ENCODE peak calls at places on chromosomes 6 and 20, in eight cellular contexts. Q, K, Z, H, J, N, U and L are unnamed samples. For H3K4me1, the result is how much of the 10 kb centered on the place peaks cover.

GRCh38 chr6:104928141-104928540 is 28.8 kb upstream of the LIN28B start:
- DNase-seq in Q (no peak), K (no peak), Z (no peak), H (no peak), J (no peak), N (no peak), U (no peak), L (no peak)

GRCh38 chr6:9295641-9296040 is 860.3 kb upstream of the SLC35B3 start:
- DNase-seq in Q (no peak), K (no peak), Z (no peak), H (no peak), J (no peak), N (no peak), U (no peak), L (no peak)

GRCh38 chr6:90187437-90188049 is 109.1 kb downstream of the BACH2 start:
- DNase-seq in Q (no peak), K (no peak), Z (no peak), H (no peak), J (no peak), N (no peak), U (no peak), L (no peak)

GRCh38 chr6:16761469-16762264 is 407 bp upstream of the ATXN1 start:
- DNase-seq in Q (peak), K (peak), Z (peak), H (peak), J (peak), N (peak), U (peak), L (peak)

GRCh38 chr6:10395171-10395945 is 19.5 kb downstream of the TFAP2A start:
- DNase-seq in Q (no peak), K (no peak), Z (no peak), H (no peak), J (no peak), N (no peak), U (no peak), L (no peak)

GRCh38 chr20:49956689-49957443 is 20.7 kb downstream of the RNF114 start:
- DNase-seq in Q (no peak), K (no peak), Z (peak), H (no peak), J (no peak), N (peak), U (no peak), L (peak)

GRCh38 chr6:169406794-169407193 is 153.1 kb upstream of the THBS2 start:
- DNase-seq in Q (no peak), K (no peak), Z (no peak), H (no peak), J (no peak), N (no peak), U (no peak), L (no peak)

GRCh38 chr6:144710207-144710606 is 425.1 kb downstream of the UTRN start:
- DNase-seq in Q (no peak), K (peak), Z (no peak), H (no peak), J (no peak), N (no peak), U (peak), L (no peak)

GRCh38 chr6:159609813-159610212 is 83.2 kb downstream of the SOD2 start:
- DNase-seq in Q (no peak), K (no peak), Z (peak), H (no peak), J (no peak), N (no peak), U (no peak), L (peak)

GRCh38 chr6:125947581-125947980 is 9.0 kb upstream of the HINT3 start:
- DNase-seq in Q (no peak), K (peak), Z (no peak), H (peak), J (no peak), N (no peak), U (peak), L (no peak)

GRCh38 chr6:165042912-165043311 is 266.5 kb downstream of the C6orf118 start:
- DNase-seq in Q (no peak), K (no peak), Z (no peak), H (no peak), J (no peak), N (no peak), U (no peak), L (no peak)

GRCh38 chr6:40893021-40893420 is 146.0 kb downstream of the UNC5CL start:
- DNase-seq in Q (no peak), K (no peak), Z (no peak), H (no peak), J (no peak), N (no peak), U (no peak), L (no peak)

GRCh38 chr6:6688283-6688682 is 99.8 kb downstream of the LY86 start:
- DNase-seq in Q (no peak), K (no peak), Z (no peak), H (no peak), J (no peak), N (no peak), U (no peak), L (no peak)
- H3K4me1 ChIP-seq in Q (under half), K (half or more), Z (under half), H (half or more), J (under half), N (under half), U (under half), L (under half)

GRCh38 chr6:3310710-3311109 is 52.0 kb downstream of the PSMG4 start:
- DNase-seq in Q (no peak), K (no peak), Z (no peak), H (no peak), J (no peak), N (no peak), U (no peak), L (no peak)
- H3K4me3 ChIP-seq in Q (no peak), K (no peak), Z (no peak), H (no peak), J (no peak), N (no peak), U (no peak), L (no peak)

GRCh38 chr6:155528982-155529453 is 73.4 kb upstream of the NOX3 start:
- DNase-seq in Q (no peak), K (no peak), Z (no peak), H (no peak), J (no peak), N (no peak), U (peak), L (no peak)
- H3K27ac ChIP-seq in Q (no peak), K (peak), Z (peak), H (peak), J (no peak), N (no peak), U (peak), L (no peak)

DNA sequence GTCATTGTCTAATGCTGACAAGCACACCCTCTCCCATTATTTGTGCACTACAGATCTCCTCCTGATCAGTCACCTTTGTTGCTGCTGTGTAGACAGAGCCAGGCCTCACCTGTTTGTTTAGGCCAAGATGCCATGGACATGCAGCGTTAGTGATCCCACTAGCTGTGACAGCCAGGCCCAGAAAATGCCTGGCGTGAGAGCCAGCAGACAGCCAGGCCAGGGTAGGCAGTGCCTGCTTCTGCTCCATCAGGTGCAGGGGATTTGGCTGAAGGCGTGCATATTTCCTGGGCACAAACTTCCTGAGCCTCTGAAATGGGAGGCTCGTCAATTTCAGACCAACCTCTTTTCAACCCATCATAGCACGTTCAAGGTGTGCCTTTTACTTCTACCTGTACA is 27.3 kb downstream of the MANBAL start:
- DNase-seq in Q (no peak), K (no peak), Z (no peak), H (no peak), J (no peak), N (no peak), U (no peak), L (no peak)
- H3K4me1 ChIP-seq in Q (under half), K (under half), Z (under half), H (under half), J (under half), N (under half), U (under half), L (under half)